ENCODE peak calls at places on chromosomes 6 and 20, in five cellular contexts. C, H, F, Y and D are unnamed samples.

GRCh38 chr6:138996524-138996923 is 8.5 kb upstream of the REPS1 start:
- DNase-seq in C (no peak), H (no peak), F (no peak), Y (no peak), D (no peak)

GRCh38 chr6:113102761-113103160 is 754.4 kb upstream of the MARCKS start:
- DNase-seq in C (no peak), H (no peak), F (no peak), Y (no peak), D (no peak)

GRCh38 chr20:1308702-1309095 is 20.2 kb downstream of the SDCBP2 start:
- DNase-seq in C (no peak), H (no peak), F (no peak), Y (no peak), D (no peak)

GRCh38 chr20:42747765-42748411 is 441.8 kb downstream of the PTPRT start:
- DNase-seq in C (peak; percentile 17), H (no peak), F (no peak), Y (no peak), D (no peak)

GRCh38 chr20:61184194-61184593 is 67.9 kb upstream of the CDH4 start:
- DNase-seq in C (no peak), H (no peak), F (no peak), Y (no peak), D (no peak)

GRCh38 chr20:25013478-25014380 is 21.2 kb upstream of the APMAP start:
- DNase-seq in C (no peak), H (no peak), F (no peak), Y (no peak), D (no peak)

GRCh38 chr20:37344506-37345338 is 1.2 kb upstream of the SRC start:
- DNase-seq in C (no peak), H (no peak), F (no peak), Y (no peak), D (no peak)

GRCh38 chr20:44104807-44105517 is 82.0 kb downstream of the JPH2 start:
- DNase-seq in C (peak; percentile 10), H (no peak), F (no peak), Y (no peak), D (no peak)

GRCh38 chr6:116152620-116153019 is 26.7 kb upstream of the COL10A1 start:
- DNase-seq in C (no peak), H (no peak), F (no peak), Y (no peak), D (no peak)

GRCh38 chr6:8825726-8826125 is 390.4 kb upstream of the SLC35B3 start:
- DNase-seq in C (no peak), H (no peak), F (no peak), Y (no peak), D (no peak)

GRCh38 chr6:123794190-123794589 is 9.5 kb upstream of the NKAIN2 start:
- DNase-seq in C (no peak), H (no peak), F (no peak), Y (no peak), D (no peak)

GRCh38 chr20:3081641-3082040 is 2.9 kb downstream of the AVP start:
- DNase-seq in C (no peak), H (no peak), F (no peak), Y (no peak), D (no peak)

GRCh38 chr6:134519456-134519855 is 201.5 kb upstream of the SGK1 start:
- DNase-seq in C (no peak), H (no peak), F (no peak), Y (peak; percentile 31), D (no peak)